ENCODE peak calls at places on chromosomes 2 and 18, in seven cellular contexts. I, B, Q, Y, H, U and W are unnamed samples.

GRCh38 chr2:69682525-69682924 is 39.0 kb upstream of the AAK1 start:
- DNase-seq in H (no peak), Y (no peak), U (no peak), B (no peak), Q (no peak), I (no peak), W (no peak)

GRCh38 chr18:10122116-10122515 is 208.3 kb downstream of the VAPA start:
- DNase-seq in B (no peak), H (no peak), I (no peak), U (no peak), Y (no peak), Q (no peak), W (no peak)

GRCh38 chr2:237895544-237896506 is 36.4 kb downstream of the RAMP1 start:
- DNase-seq in H (no peak), U (peak), Q (no peak), B (no peak), I (no peak), Y (no peak), W (no peak)

GRCh38 chr2:8334866-8335325 is 347.0 kb upstream of the ID2 start:
- DNase-seq in B (no peak), I (no peak), H (no peak), U (no peak), Q (no peak), Y (no peak), W (no peak)

GRCh38 chr2:239887604-239888003 is 137.5 kb downstream of the NDUFA10 start:
- DNase-seq in Q (no peak), I (no peak), H (no peak), U (no peak), Y (no peak), B (no peak), W (no peak)

GRCh38 chr18:2223394-2223793 is 347.9 kb downstream of the METTL4 start:
- DNase-seq in H (no peak), U (no peak), Q (no peak), I (no peak), Y (no peak), B (no peak), W (no peak)

GRCh38 chr2:152550386-152550785 is 166.9 kb downstream of the PRPF40A start:
- DNase-seq in H (no peak), U (no peak), I (no peak), B (no peak), Q (no peak), Y (no peak), W (no peak)

GRCh38 chr18:48488388-48488850 is 50.4 kb upstream of the CTIF start:
- DNase-seq in U (no peak), I (no peak), Y (no peak), H (no peak), B (peak), Q (no peak), W (no peak)

GRCh38 chr2:112646102-112646719 is 472 bp downstream of the SLC20A1 start:
- DNase-seq in H (no peak), B (no peak), I (no peak), Q (no peak), U (peak), Y (no peak), W (peak)

GRCh38 chr18:21897811-21898210 is 157.2 kb downstream of the MIB1 start:
- DNase-seq in Q (no peak), I (no peak), H (peak), B (peak), Y (peak), U (no peak), W (peak)

GRCh38 chr2:187708272-187708671 is 154.0 kb upstream of the TFPI start:
- DNase-seq in B (no peak), Q (no peak), Y (no peak), H (no peak), U (no peak), I (no peak), W (no peak)

GRCh38 chr18:56139792-56140254 is 498.6 kb downstream of the TXNL1 start:
- DNase-seq in B (no peak), H (no peak), I (no peak), Y (no peak), U (peak), Q (no peak), W (no peak)

GRCh38 chr2:150431975-150432374 is 55.5 kb downstream of the RND3 start:
- DNase-seq in Y (no peak), I (no peak), H (no peak), U (no peak), B (no peak), Q (no peak), W (no peak)

GRCh38 chr2:46963961-46964673 is 48.5 kb upstream of the MCFD2 start:
- DNase-seq in U (no peak), Q (no peak), Y (no peak), I (no peak), B (no peak), H (no peak), W (no peak)

GRCh38 chr18:45276878-45277277 is 338.4 kb upstream of the SLC14A2 start:
- DNase-seq in I (no peak), Q (no peak), B (no peak), H (no peak), Y (no peak), U (no peak), W (no peak)

GRCh38 chr2:38981670-38982357 is 92.1 kb downstream of the ARHGEF33 start:
- DNase-seq in I (no peak), B (no peak), Y (no peak), Q (no peak), U (no peak), H (no peak), W (no peak)

GRCh38 chr2:16622399-16622968 is 43.1 kb downstream of the CYRIA start:
- DNase-seq in Q (peak), I (no peak), U (no peak), B (no peak), Y (no peak), H (no peak), W (no peak)

GRCh38 chr18:9950289-9951016 is 36.6 kb downstream of the VAPA start:
- DNase-seq in H (no peak), Q (no peak), I (no peak), Y (no peak), U (no peak), B (no peak), W (no peak)

GRCh38 chr2:43832457-43832856 is 6.2 kb downstream of the ABCG5 start:
- DNase-seq in Q (no peak), B (no peak), U (no peak), Y (no peak), I (no peak), H (no peak), W (no peak)